ENCODE peak calls at places on chromosomes 7 and 10, in eight cellular contexts. I, P, E, Y, H, L, U and J are unnamed samples. For H3K36me3, the result is how much of the 10 kb centered on the place peaks cover.

GRCh38 chr10:124717358-124717757 is 26.8 kb downstream of the FAM53B start:
- DNase-seq in I (no peak), P (no peak), E (no peak), Y (no peak), H (no peak), L (no peak), U (no peak), J (no peak)

GRCh38 chr10:103758294-103758681 is 97.1 kb downstream of the SH3PXD2A start:
- DNase-seq in I (no peak), P (no peak), E (no peak), Y (no peak), H (peak), L (peak), U (peak), J (no peak)

GRCh38 chr7:94384315-94384714 is 10.4 kb upstream of the COL1A2 start:
- DNase-seq in I (no peak), P (no peak), E (no peak), Y (no peak), H (no peak), L (no peak), U (no peak), J (no peak)

GRCh38 chr10:16117305-16117695 is 257.0 kb upstream of the MINDY3 start:
- DNase-seq in I (no peak), P (no peak), E (no peak), Y (no peak), H (no peak), L (no peak), U (no peak), J (no peak)

GRCh38 chr7:24024689-24025088 is 259.3 kb upstream of the NPY start:
- DNase-seq in I (no peak), P (no peak), E (no peak), Y (no peak), H (no peak), L (no peak), U (peak), J (peak)

GRCh38 chr10:125103466-125104377 is 56.6 kb downstream of the CTBP2 start:
- DNase-seq in I (no peak), P (no peak), E (no peak), Y (no peak), H (no peak), L (no peak), U (no peak), J (peak)

GRCh38 chr10:76550806-76551205 is 1086.8 kb downstream of the KCNMA1 start:
- DNase-seq in I (no peak), P (no peak), E (peak), Y (no peak), H (no peak), L (no peak), U (no peak), J (no peak)

GRCh38 chr7:108340856-108341411 is 115.3 kb downstream of the NRCAM start:
- DNase-seq in I (no peak), P (no peak), E (peak), Y (no peak), H (peak), L (no peak), U (no peak), J (no peak)

GRCh38 chr7:94274828-94275227 is 119.9 kb upstream of the COL1A2 start:
- DNase-seq in I (no peak), P (no peak), E (no peak), Y (no peak), H (no peak), L (no peak), U (no peak), J (no peak)

GRCh38 chr10:25758041-25758457 is 176.0 kb upstream of the MYO3A start:
- DNase-seq in I (no peak), P (peak), E (peak), Y (no peak), H (peak), L (no peak), U (peak), J (peak)

GRCh38 chr7:47461161-47461560 is 120.8 kb downstream of the TNS3 start:
- DNase-seq in I (no peak), P (no peak), E (no peak), Y (no peak), H (no peak), L (no peak), U (peak), J (no peak)

GRCh38 chr7:90211391-90212148 is at the start of gene STEAP2:
- DNase-seq in I (no peak), P (peak), E (peak), Y (no peak), H (peak), L (peak), U (peak), J (peak)

GRCh38 chr10:5092848-5093790 is 1.1 kb upstream of the AKR1C3 start:
- DNase-seq in I (no peak), P (no peak), E (no peak), Y (no peak), H (no peak), L (no peak), U (no peak), J (no peak)

GRCh38 chr10:112797221-112797620 is 152.8 kb upstream of the TCF7L2 start:
- DNase-seq in I (no peak), P (no peak), E (no peak), Y (no peak), H (no peak), L (no peak), U (no peak), J (no peak)

GRCh38 chr7:4951903-4952636 is 6.9 kb downstream of the MMD2 start:
- DNase-seq in I (peak), P (peak), E (peak), Y (no peak), H (peak), L (peak), U (peak), J (peak)

DNA sequence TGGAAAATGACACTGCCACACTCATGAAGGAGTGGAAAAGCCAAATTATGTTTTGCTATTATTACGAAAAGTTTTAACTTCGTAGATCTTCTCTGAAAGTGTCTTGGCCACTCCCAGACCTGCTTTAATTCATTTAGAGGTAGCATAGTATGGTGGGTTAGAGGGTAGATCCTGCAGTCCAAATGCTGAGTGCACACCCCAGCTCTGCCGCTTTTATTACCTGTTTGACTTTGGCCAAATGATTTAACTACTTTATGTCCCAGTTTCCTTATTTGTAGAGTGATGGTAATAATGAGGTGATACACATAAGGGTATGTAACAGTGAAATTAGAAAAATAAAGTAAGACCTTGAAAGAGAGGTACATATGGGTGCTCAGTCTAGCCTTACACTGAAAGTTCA is 23.6 kb upstream of the WAC start:
- DNase-seq in I (no peak), P (no peak), E (no peak), Y (no peak), H (no peak), L (no peak), U (no peak), J (no peak)
- H3K36me3 ChIP-seq in I (under half), P (under half), E (under half), Y (under half), H (under half), L (under half), U (under half), J (under half)

GRCh38 chr7:127252380-127252718 is 392 bp downstream of the GRM8 start:
- DNase-seq in I (no peak), P (no peak), E (no peak), Y (no peak), H (no peak), L (no peak), U (no peak), J (no peak)
- TF ChIP-seq EZH2 in I (no peak), P (no peak), E (peak), Y (peak), H (no peak), L (peak), U (peak), J (peak)

GRCh38 chr10:97718659-97719142 is 5.2 kb downstream of the MARVELD1 start:
- DNase-seq in I (no peak), P (no peak), E (peak), Y (peak), H (peak), L (peak), U (no peak), J (no peak)
- H3K36me3 ChIP-seq in I (under half), P (under half), E (under half), Y (under half), H (under half), L (under half), U (under half), J (under half)

GRCh38 chr10:14066106-14066505 is 264.6 kb downstream of the FRMD4A start:
- DNase-seq in I (no peak), P (no peak), E (no peak), Y (no peak), H (no peak), L (no peak), U (no peak), J (no peak)

GRCh38 chr10:14060320-14061070 is 270.2 kb downstream of the FRMD4A start:
- DNase-seq in I (no peak), P (no peak), E (no peak), Y (no peak), H (no peak), L (no peak), U (peak), J (no peak)

GRCh38 chr10:14056545-14057332 is 274.0 kb downstream of the FRMD4A start:
- DNase-seq in I (no peak), P (no peak), E (peak), Y (no peak), H (no peak), L (no peak), U (peak), J (no peak)

GRCh38 chr10:14063531-14064317 is 267.0 kb downstream of the FRMD4A start:
- DNase-seq in I (no peak), P (no peak), E (peak), Y (no peak), H (no peak), L (no peak), U (peak), J (no peak)

DNA sequence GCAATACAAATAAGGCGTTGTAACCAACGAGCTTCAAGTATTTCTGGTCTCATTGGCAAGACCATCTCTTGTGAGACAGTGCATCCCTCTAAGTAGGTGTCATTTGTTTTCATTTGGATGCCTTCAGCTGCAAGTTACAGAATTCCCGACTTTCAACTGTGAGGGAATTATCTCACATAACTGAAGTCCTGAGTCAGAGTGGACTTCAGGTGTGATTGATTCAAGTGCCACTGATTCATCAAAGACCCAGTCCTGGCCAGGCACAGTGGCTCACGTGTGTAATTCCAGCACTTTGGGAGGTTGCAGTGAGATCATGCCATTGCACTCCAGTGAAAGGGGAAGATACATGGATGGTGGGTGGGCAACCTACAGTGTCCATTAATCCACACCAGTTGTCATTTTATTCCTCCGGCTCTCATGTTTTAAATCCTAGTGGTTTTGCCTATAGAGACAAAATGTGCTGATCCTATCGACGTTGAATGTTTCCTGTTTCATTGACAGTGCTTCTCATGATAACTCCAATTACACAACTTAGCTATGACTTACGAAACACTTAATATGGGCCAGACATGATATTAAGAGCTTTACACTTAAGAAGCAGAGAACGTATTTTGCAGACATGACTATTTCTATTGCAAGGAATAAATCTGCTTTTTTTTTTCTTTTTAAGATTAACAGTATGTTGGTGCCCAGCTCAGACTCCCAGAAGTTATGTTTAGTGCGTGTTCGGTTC is 268.0 kb downstream of the FRMD4A start:
- DNase-seq in I (no peak), P (no peak), E (no peak), Y (no peak), H (no peak), L (no peak), U (peak), J (peak)
- TF ChIP-seq EZH2 in I (no peak), P (no peak), E (no peak), Y (no peak), H (no peak), L (no peak), U (no peak), J (no peak)

GRCh38 chr7:50357346-50357745 is 52.8 kb downstream of the IKZF1 start:
- DNase-seq in I (no peak), P (no peak), E (no peak), Y (no peak), H (no peak), L (no peak), U (no peak), J (no peak)

GRCh38 chr7:50356945-50357268 is 52.4 kb downstream of the IKZF1 start:
- DNase-seq in I (no peak), P (no peak), E (no peak), Y (no peak), H (no peak), L (no peak), U (no peak), J (no peak)

GRCh38 chr7:50358808-50359207 is 54.3 kb downstream of the IKZF1 start:
- DNase-seq in I (no peak), P (no peak), E (no peak), Y (no peak), H (no peak), L (no peak), U (no peak), J (no peak)

GRCh38 chr7:50359258-50359994 is 54.9 kb downstream of the IKZF1 start:
- DNase-seq in I (no peak), P (no peak), E (no peak), Y (no peak), H (no peak), L (no peak), U (no peak), J (no peak)

DNA sequence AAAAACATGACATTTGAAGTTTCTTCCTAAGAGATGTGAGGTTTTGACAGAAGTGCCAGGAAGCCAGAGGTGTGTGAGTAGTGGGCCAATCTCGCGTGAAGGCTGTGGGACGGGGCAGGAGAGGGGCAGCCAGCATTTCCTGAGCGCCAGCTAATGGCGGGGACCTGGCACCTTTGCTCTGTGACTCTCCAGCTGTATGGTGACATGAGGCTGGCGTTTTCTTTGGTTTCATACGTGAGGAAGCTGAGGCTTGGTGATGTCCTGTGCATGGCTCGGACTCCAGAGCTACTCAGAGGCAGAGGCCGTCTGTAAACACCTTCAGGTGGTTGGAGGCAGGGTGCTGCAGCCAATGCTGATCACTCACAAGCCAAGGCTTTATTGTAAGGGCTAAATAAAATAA is 53.8 kb downstream of the IKZF1 start:
- DNase-seq in I (no peak), P (no peak), E (no peak), Y (no peak), H (no peak), L (no peak), U (no peak), J (no peak)
- H3K36me3 ChIP-seq in I (under half), P (under half), E (under half), Y (under half), H (under half), L (under half), U (under half), J (under half)

GRCh38 chr7:28299556-28299955 is 112.8 kb upstream of the CREB5 start:
- DNase-seq in I (no peak), P (no peak), E (no peak), Y (no peak), H (peak), L (no peak), U (no peak), J (no peak)

GRCh38 chr7:28300488-28300887 is 111.8 kb upstream of the CREB5 start:
- DNase-seq in I (no peak), P (no peak), E (no peak), Y (no peak), H (no peak), L (no peak), U (no peak), J (no peak)

GRCh38 chr7:28298870-28299484 is 113.3 kb upstream of the CREB5 start:
- DNase-seq in I (no peak), P (no peak), E (peak), Y (no peak), H (peak), L (peak), U (peak), J (peak)

GRCh38 chr7:28297821-28298439 is 114.4 kb upstream of the CREB5 start:
- DNase-seq in I (no peak), P (no peak), E (no peak), Y (no peak), H (no peak), L (no peak), U (no peak), J (no peak)

DNA sequence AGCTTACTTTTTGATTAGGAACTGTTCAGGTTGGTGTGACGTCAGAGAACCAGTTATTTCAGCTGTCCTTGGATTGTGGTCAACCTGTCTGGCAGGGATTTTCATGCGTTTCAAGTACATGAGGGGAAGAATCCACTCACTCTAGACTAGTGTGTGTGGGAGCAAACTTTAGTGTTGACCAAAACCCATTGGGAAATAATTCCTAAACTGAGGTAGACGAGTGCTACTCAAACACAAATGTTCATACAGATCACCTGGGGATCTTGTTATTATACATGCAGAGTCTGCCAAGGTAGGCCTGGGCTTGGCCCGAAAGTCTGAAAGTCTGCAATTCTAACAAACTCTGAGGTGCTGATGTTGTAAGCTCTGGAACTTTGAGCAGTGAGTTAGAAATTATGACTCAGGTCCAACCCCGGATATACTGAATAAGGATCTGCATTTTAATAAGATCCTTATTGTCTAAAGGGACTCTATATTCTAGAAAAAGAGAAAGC is 111.1 kb upstream of the CREB5 start:
- DNase-seq in I (no peak), P (no peak), E (no peak), Y (no peak), H (peak), L (peak), U (peak), J (peak)
- TF ChIP-seq EZH2 in I (no peak), P (no peak), E (no peak), Y (no peak), H (no peak), L (no peak), U (no peak), J (no peak)

GRCh38 chr7:92824450-92824849 is 11.9 kb downstream of the CDK6 start:
- DNase-seq in I (no peak), P (no peak), E (no peak), Y (no peak), H (no peak), L (no peak), U (no peak), J (no peak)

GRCh38 chr7:92827464-92827863 is 8.9 kb downstream of the CDK6 start:
- DNase-seq in I (no peak), P (no peak), E (no peak), Y (no peak), H (no peak), L (no peak), U (peak), J (no peak)

GRCh38 chr7:92823042-92823441 is 13.3 kb downstream of the CDK6 start:
- DNase-seq in I (no peak), P (no peak), E (no peak), Y (no peak), H (no peak), L (no peak), U (no peak), J (no peak)

GRCh38 chr7:92826258-92827004 is 9.9 kb downstream of the CDK6 start:
- DNase-seq in I (no peak), P (no peak), E (no peak), Y (no peak), H (no peak), L (no peak), U (no peak), J (no peak)

GRCh38 chr7:92824901-92825480 is 11.4 kb downstream of the CDK6 start:
- DNase-seq in I (no peak), P (no peak), E (no peak), Y (no peak), H (no peak), L (no peak), U (no peak), J (no peak)
- H3K36me3 ChIP-seq in I (under half), P (under half), E (under half), Y (under half), H (under half), L (under half), U (under half), J (under half)